ENCODE peak calls at places on chromosomes 13 and 19, in ten cellular contexts. One of them, this sample, is unnamed.

GRCh38 chr13:98026457-98026857 is 73.0 kb downstream of the IPO5 start:
- DNase-seq in colonic mucosa: no peak
- DNase-seq in body of pancreas: no peak
- DNase-seq in HCT116: no peak
- DNase-seq in WTC11: no peak
- DNase-seq in omental fat pad: no peak
- DNase-seq in NB4: peak
- DNase-seq in PC-3: no peak
- DNase-seq in psoas muscle: no peak
- DNase-seq in AG10803: peak
- DNase-seq in this sample: no peak

GRCh38 chr13:78420814-78421213 is 182.5 kb downstream of the POU4F1 start:
- DNase-seq in colonic mucosa: no peak
- DNase-seq in body of pancreas: no peak
- DNase-seq in HCT116: no peak
- DNase-seq in WTC11: no peak
- DNase-seq in omental fat pad: no peak
- DNase-seq in NB4: no peak
- DNase-seq in PC-3: no peak
- DNase-seq in psoas muscle: no peak
- DNase-seq in AG10803: no peak
- DNase-seq in this sample: no peak

GRCh38 chr13:111330211-111330610 is 9.8 kb downstream of the TEX29 start:
- DNase-seq in colonic mucosa: no peak
- DNase-seq in body of pancreas: no peak
- DNase-seq in HCT116: no peak
- DNase-seq in WTC11: no peak
- DNase-seq in omental fat pad: no peak
- DNase-seq in NB4: no peak
- DNase-seq in PC-3: no peak
- DNase-seq in psoas muscle: no peak
- DNase-seq in AG10803: no peak
- DNase-seq in this sample: no peak

GRCh38 chr19:14369399-14370168 is 11.7 kb upstream of the ADGRE5 start:
- DNase-seq in colonic mucosa: no peak
- DNase-seq in body of pancreas: no peak
- DNase-seq in HCT116: no peak
- DNase-seq in WTC11: no peak
- DNase-seq in omental fat pad: no peak
- DNase-seq in NB4: peak
- DNase-seq in PC-3: no peak
- DNase-seq in psoas muscle: no peak
- DNase-seq in AG10803: peak
- DNase-seq in this sample: no peak

GRCh38 chr13:31409678-31410356 is 210.0 kb downstream of the B3GLCT start:
- DNase-seq in colonic mucosa: peak
- DNase-seq in body of pancreas: no peak
- DNase-seq in HCT116: no peak
- DNase-seq in WTC11: no peak
- DNase-seq in omental fat pad: no peak
- DNase-seq in NB4: no peak
- DNase-seq in PC-3: peak
- DNase-seq in psoas muscle: no peak
- DNase-seq in AG10803: peak
- DNase-seq in this sample: no peak

GRCh38 chr19:35098413-35099049 is 17.1 kb upstream of the FXYD3 start:
- DNase-seq in colonic mucosa: no peak
- DNase-seq in body of pancreas: peak
- DNase-seq in HCT116: no peak
- DNase-seq in WTC11: no peak
- DNase-seq in omental fat pad: no peak
- DNase-seq in NB4: no peak
- DNase-seq in PC-3: no peak
- DNase-seq in psoas muscle: no peak
- DNase-seq in AG10803: no peak
- DNase-seq in this sample: no peak

GRCh38 chr13:27450921-27451461 is 627 bp upstream of the MTIF3 start:
- DNase-seq in colonic mucosa: peak
- DNase-seq in body of pancreas: peak
- DNase-seq in HCT116: peak
- DNase-seq in WTC11: peak
- DNase-seq in omental fat pad: no peak
- DNase-seq in NB4: peak
- DNase-seq in PC-3: peak
- DNase-seq in psoas muscle: peak
- DNase-seq in AG10803: peak
- DNase-seq in this sample: peak

GRCh38 chr13:102825921-102826706 is 19.7 kb upstream of the ERCC5 start:
- DNase-seq in colonic mucosa: no peak
- DNase-seq in body of pancreas: no peak
- DNase-seq in HCT116: no peak
- DNase-seq in WTC11: no peak
- DNase-seq in omental fat pad: no peak
- DNase-seq in NB4: peak
- DNase-seq in PC-3: peak
- DNase-seq in psoas muscle: no peak
- DNase-seq in AG10803: peak
- DNase-seq in this sample: no peak

GRCh38 chr13:44312898-44313551 is 60.6 kb upstream of the SERP2 start:
- DNase-seq in colonic mucosa: peak
- DNase-seq in body of pancreas: no peak
- DNase-seq in HCT116: peak
- DNase-seq in WTC11: no peak
- DNase-seq in omental fat pad: no peak
- DNase-seq in NB4: no peak
- DNase-seq in PC-3: peak
- DNase-seq in psoas muscle: no peak
- DNase-seq in AG10803: peak
- DNase-seq in this sample: no peak

GRCh38 chr13:45184693-45185092 is 16.2 kb downstream of the KCTD4 start:
- DNase-seq in colonic mucosa: no peak
- DNase-seq in body of pancreas: no peak
- DNase-seq in HCT116: no peak
- DNase-seq in WTC11: no peak
- DNase-seq in omental fat pad: no peak
- DNase-seq in NB4: no peak
- DNase-seq in PC-3: no peak
- DNase-seq in psoas muscle: no peak
- DNase-seq in AG10803: no peak
- DNase-seq in this sample: no peak

GRCh38 chr13:31945202-31945978 is 86.2 kb upstream of the FRY start:
- DNase-seq in colonic mucosa: peak
- DNase-seq in body of pancreas: peak
- DNase-seq in HCT116: no peak
- DNase-seq in WTC11: no peak
- DNase-seq in omental fat pad: peak
- DNase-seq in NB4: no peak
- DNase-seq in PC-3: peak
- DNase-seq in psoas muscle: peak
- DNase-seq in AG10803: peak
- DNase-seq in this sample: no peak

GRCh38 chr13:82062772-82063171 is 1721.8 kb upstream of the SPRY2 start:
- DNase-seq in colonic mucosa: no peak
- DNase-seq in body of pancreas: no peak
- DNase-seq in HCT116: no peak
- DNase-seq in WTC11: no peak
- DNase-seq in omental fat pad: no peak
- DNase-seq in NB4: no peak
- DNase-seq in PC-3: peak
- DNase-seq in psoas muscle: no peak
- DNase-seq in AG10803: no peak
- DNase-seq in this sample: no peak

GRCh38 chr19:4183967-4184717 is 1.7 kb downstream of the ANKRD24 start:
- DNase-seq in colonic mucosa: no peak
- DNase-seq in body of pancreas: no peak
- DNase-seq in HCT116: no peak
- DNase-seq in WTC11: no peak
- DNase-seq in omental fat pad: no peak
- DNase-seq in NB4: peak
- DNase-seq in PC-3: no peak
- DNase-seq in psoas muscle: peak
- DNase-seq in AG10803: no peak
- DNase-seq in this sample: no peak

GRCh38 chr19:35294328-35294727 is 2.4 kb downstream of the MAG start:
- DNase-seq in colonic mucosa: no peak
- DNase-seq in body of pancreas: no peak
- DNase-seq in HCT116: no peak
- DNase-seq in WTC11: no peak
- DNase-seq in omental fat pad: no peak
- DNase-seq in NB4: no peak
- DNase-seq in PC-3: no peak
- DNase-seq in psoas muscle: no peak
- DNase-seq in AG10803: no peak
- DNase-seq in this sample: no peak

GRCh38 chr19:52492991-52493470 is 34.4 kb upstream of the ZNF808 start:
- DNase-seq in colonic mucosa: no peak
- DNase-seq in body of pancreas: peak
- DNase-seq in HCT116: no peak
- DNase-seq in WTC11: peak
- DNase-seq in omental fat pad: no peak
- DNase-seq in NB4: no peak
- DNase-seq in PC-3: no peak
- DNase-seq in psoas muscle: no peak
- DNase-seq in AG10803: no peak
- DNase-seq in this sample: peak

DNA sequence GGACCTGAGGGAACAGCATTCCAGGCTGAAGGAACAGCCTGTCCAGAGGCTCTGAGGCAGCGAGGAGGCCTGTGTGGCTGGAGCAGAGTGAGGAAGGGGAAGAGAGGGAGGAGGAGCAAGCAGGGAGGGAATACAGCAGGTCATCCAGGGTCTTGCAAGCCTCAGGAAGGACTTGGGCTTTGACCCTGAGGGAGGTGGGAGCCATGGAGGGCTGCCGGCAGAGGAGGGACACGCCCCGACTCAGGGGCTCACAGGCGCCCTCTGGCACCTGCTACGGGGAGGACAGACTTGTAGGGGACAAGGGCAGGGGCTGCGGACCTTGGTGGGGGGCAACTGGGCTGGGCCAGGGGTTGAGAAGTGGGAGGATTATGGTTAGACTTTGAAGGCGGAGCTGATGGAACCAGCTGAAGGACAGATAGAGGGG is 4.7 kb downstream of the TINCR start:
- DNase-seq in colonic mucosa: no peak
- DNase-seq in body of pancreas: no peak
- DNase-seq in HCT116: no peak
- DNase-seq in WTC11: peak
- DNase-seq in omental fat pad: no peak
- DNase-seq in NB4: no peak
- DNase-seq in PC-3: no peak
- DNase-seq in psoas muscle: no peak
- DNase-seq in AG10803: no peak
- DNase-seq in this sample: no peak
- TF ChIP-seq CTCF in colonic mucosa: no peak
- TF ChIP-seq CTCF in body of pancreas: no peak
- TF ChIP-seq CTCF in HCT116: no peak
- TF ChIP-seq CTCF in WTC11: peak
- TF ChIP-seq CTCF in omental fat pad: no peak
- TF ChIP-seq CTCF in NB4: peak
- TF ChIP-seq CTCF in PC-3: peak
- TF ChIP-seq CTCF in psoas muscle: no peak
- TF ChIP-seq CTCF in AG10803: no peak
- TF ChIP-seq CTCF in this sample: peak

GRCh38 chr19:18590273-18591272 is 2.0 kb downstream of the REX1BD start:
- DNase-seq in colonic mucosa: no peak
- DNase-seq in body of pancreas: no peak
- DNase-seq in HCT116: peak
- DNase-seq in WTC11: peak
- DNase-seq in omental fat pad: no peak
- DNase-seq in NB4: no peak
- DNase-seq in PC-3: no peak
- DNase-seq in psoas muscle: peak
- DNase-seq in AG10803: peak
- DNase-seq in this sample: peak
- TF ChIP-seq CTCF in colonic mucosa: no peak
- TF ChIP-seq CTCF in body of pancreas: no peak
- TF ChIP-seq CTCF in HCT116: peak
- TF ChIP-seq CTCF in WTC11: peak
- TF ChIP-seq CTCF in omental fat pad: no peak
- TF ChIP-seq CTCF in NB4: no peak
- TF ChIP-seq CTCF in PC-3: no peak
- TF ChIP-seq CTCF in psoas muscle: peak
- TF ChIP-seq CTCF in AG10803: peak
- TF ChIP-seq CTCF in this sample: peak

DNA sequence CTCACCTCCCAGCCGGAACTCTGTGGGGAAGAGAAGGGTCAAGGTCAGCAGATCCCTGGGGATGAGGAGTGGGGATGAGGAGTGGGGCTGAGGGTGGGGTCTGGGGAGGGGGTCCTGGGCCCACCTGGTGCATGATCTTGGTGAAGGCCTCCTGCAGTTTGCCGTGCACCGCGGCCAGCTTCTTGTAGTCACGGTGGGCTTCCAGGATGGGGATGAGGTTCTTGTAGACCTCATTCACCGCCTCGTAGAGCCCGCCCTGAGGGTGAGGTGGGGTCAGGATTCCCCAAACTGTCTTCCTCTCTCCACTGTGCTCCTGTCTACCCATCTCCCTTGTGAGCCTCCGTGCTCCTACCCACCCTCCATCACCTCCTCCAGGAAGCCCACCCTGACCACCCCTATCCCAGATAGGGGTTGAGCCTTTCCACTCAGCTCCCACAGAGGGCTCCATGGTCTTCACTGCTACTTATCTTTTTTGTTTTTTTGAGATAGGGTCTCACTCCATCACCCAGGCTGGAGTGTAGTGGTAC is 6.8 kb upstream of the KANK2 start:
- DNase-seq in colonic mucosa: no peak
- DNase-seq in body of pancreas: no peak
- DNase-seq in HCT116: no peak
- DNase-seq in WTC11: no peak
- DNase-seq in omental fat pad: no peak
- DNase-seq in NB4: no peak
- DNase-seq in PC-3: no peak
- DNase-seq in psoas muscle: no peak
- DNase-seq in AG10803: no peak
- DNase-seq in this sample: no peak
- TF ChIP-seq CTCF in colonic mucosa: no peak
- TF ChIP-seq CTCF in body of pancreas: no peak
- TF ChIP-seq CTCF in HCT116: no peak
- TF ChIP-seq CTCF in WTC11: no peak
- TF ChIP-seq CTCF in omental fat pad: no peak
- TF ChIP-seq CTCF in NB4: no peak
- TF ChIP-seq CTCF in PC-3: peak
- TF ChIP-seq CTCF in psoas muscle: no peak
- TF ChIP-seq CTCF in AG10803: no peak
- TF ChIP-seq CTCF in this sample: no peak

DNA sequence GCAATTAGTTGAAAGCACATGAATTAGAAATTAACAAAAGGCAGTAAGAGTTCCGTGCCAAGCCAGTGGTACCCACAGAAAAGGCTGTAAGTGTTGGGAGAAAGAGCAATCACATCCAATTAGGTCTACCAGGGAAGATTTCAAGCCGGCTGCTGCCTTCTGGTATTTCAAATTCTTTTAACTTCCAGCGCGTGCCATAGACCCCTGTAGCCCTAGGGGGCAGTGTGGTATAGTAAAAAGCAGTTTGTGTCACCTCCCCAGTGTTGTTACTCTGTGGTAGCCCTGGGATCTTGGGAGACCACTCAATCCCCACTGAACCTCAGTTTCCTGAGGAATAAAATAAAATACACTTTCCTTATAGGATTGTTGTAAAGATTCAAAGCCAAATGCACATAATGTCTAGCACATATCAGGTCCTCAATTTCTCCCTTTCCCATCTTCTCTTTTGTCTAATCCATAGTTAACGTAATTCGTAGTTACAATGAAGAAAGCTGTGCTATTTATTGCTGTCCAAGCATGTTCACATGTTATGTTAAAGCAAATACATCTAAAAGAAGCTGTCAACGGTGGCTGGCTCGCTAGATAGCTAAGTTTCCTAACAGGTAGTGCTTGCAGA is 230.2 kb downstream of the TDRD3 start:
- DNase-seq in colonic mucosa: no peak
- DNase-seq in body of pancreas: peak
- DNase-seq in HCT116: peak
- DNase-seq in WTC11: peak
- DNase-seq in omental fat pad: no peak
- DNase-seq in NB4: peak
- DNase-seq in PC-3: peak
- DNase-seq in psoas muscle: no peak
- DNase-seq in AG10803: peak
- DNase-seq in this sample: peak
- TF ChIP-seq CTCF in colonic mucosa: no peak
- TF ChIP-seq CTCF in body of pancreas: peak
- TF ChIP-seq CTCF in HCT116: peak
- TF ChIP-seq CTCF in WTC11: peak
- TF ChIP-seq CTCF in omental fat pad: no peak
- TF ChIP-seq CTCF in NB4: peak
- TF ChIP-seq CTCF in PC-3: peak
- TF ChIP-seq CTCF in psoas muscle: no peak
- TF ChIP-seq CTCF in AG10803: peak
- TF ChIP-seq CTCF in this sample: peak

This sample was measured in Caco-2.